ENCODE peak calls at places on chromosomes 6 and 20, in four cellular contexts. L, B, G and E are unnamed samples.

GRCh38 chr6:142297996-142298753 is 3.6 kb upstream of the ADGRG6 start:
- DNase-seq in L (no peak), B (peak; percentile 38), G (peak; percentile 79), E (no peak)

GRCh38 chr6:152954443-152954842 is 28.4 kb downstream of the FBXO5 start:
- DNase-seq in B (no peak), G (no peak), L (no peak), E (no peak)

GRCh38 chr6:106066984-106067383 is 19.2 kb upstream of the PRDM1 start:
- DNase-seq in L (no peak), G (no peak), B (peak; percentile 81), E (no peak)

GRCh38 chr20:325043-325888 is at the start of gene SOX12:
- DNase-seq in B (peak; percentile 90), L (peak; percentile 99), G (peak; percentile 96), E (peak; percentile 92)

GRCh38 chr20:8156603-8157079 is 24.6 kb downstream of the PLCB1 start:
- DNase-seq in L (no peak), G (no peak), B (peak; percentile 52), E (no peak)

GRCh38 chr6:41505084-41506049 is 40.8 kb upstream of the FOXP4 start:
- DNase-seq in L (peak; percentile 75), G (peak; percentile 92), B (peak; percentile 90), E (no peak)

GRCh38 chr6:163398104-163398503 is 16.4 kb upstream of the QKI start:
- DNase-seq in L (no peak), B (no peak), G (no peak), E (no peak)

GRCh38 chr20:49096212-49096730 is 50.2 kb downstream of the CSE1L start:
- DNase-seq in B (no peak), G (no peak), L (no peak), E (no peak)

GRCh38 chr6:128275030-128275429 is 245.4 kb downstream of the PTPRK start:
- DNase-seq in B (peak; percentile 48), L (no peak), G (peak; percentile 6), E (no peak)

GRCh38 chr6:56840467-56841371 is 114.2 kb upstream of the BEND6 start:
- DNase-seq in G (peak; percentile 34), L (no peak), B (peak; percentile 74), E (no peak)

GRCh38 chr20:20839771-20840170 is 127.3 kb upstream of the RALGAPA2 start:
- DNase-seq in L (no peak), G (no peak), B (no peak), E (no peak)

GRCh38 chr6:121055572-121056163 is 278.6 kb downstream of the TBC1D32 start:
- DNase-seq in B (peak; percentile 65), L (no peak), G (peak; percentile 67), E (no peak)

GRCh38 chr6:75581231-75581630 is 20.4 kb upstream of the SENP6 start:
- DNase-seq in L (no peak), G (no peak), B (no peak), E (no peak)

GRCh38 chr6:48766349-48766748 is 655.4 kb upstream of the PTCHD4 start:
- DNase-seq in L (no peak), G (peak; percentile 37), B (peak; percentile 64), E (no peak)

GRCh38 chr6:126351960-126352359 is 12.0 kb downstream of the CENPW start:
- DNase-seq in B (no peak), G (no peak), L (no peak), E (no peak)

GRCh38 chr6:56259682-56260081 is 12.3 kb upstream of the COL21A1 start:
- DNase-seq in B (peak; percentile 86), G (peak; percentile 76), L (no peak), E (no peak)

GRCh38 chr20:17616480-17617211 is 46.8 kb downstream of the DSTN start:
- DNase-seq in G (no peak), L (peak; percentile 24), B (no peak), E (peak; percentile 64)

GRCh38 chr6:97215157-97215769 is 67.8 kb downstream of the MMS22L start:
- DNase-seq in L (no peak), B (peak; percentile 77), G (peak; percentile 75), E (no peak)

GRCh38 chr6:111113731-111114438 is 26.6 kb downstream of the SLC16A10 start:
- DNase-seq in L (peak; percentile 42), B (peak; percentile 62), G (peak; percentile 77), E (peak; percentile 41)

GRCh38 chr6:122620902-122621301 is 10.7 kb downstream of the PKIB start:
- DNase-seq in L (no peak), B (peak; percentile 62), G (no peak), E (no peak)

GRCh38 chr6:157571269-157571668 is 190.3 kb downstream of the ZDHHC14 start:
- DNase-seq in G (no peak), L (no peak), B (no peak), E (no peak)

GRCh38 chr6:3317741-3318211 is 59.0 kb downstream of the PSMG4 start:
- DNase-seq in B (peak; percentile 84), L (peak; percentile 11), G (no peak), E (no peak)

GRCh38 chr6:158536084-158536890 is 23.6 kb upstream of the TMEM181 start:
- DNase-seq in L (peak; percentile 75), G (peak; percentile 83), B (peak; percentile 78), E (no peak)

GRCh38 chr6:140069576-140069975 is 695.1 kb upstream of the CITED2 start:
- DNase-seq in L (no peak), B (no peak), G (no peak), E (no peak)

GRCh38 chr20:4130404-4131189 is 115.2 kb upstream of the RNF24 start:
- DNase-seq in G (peak; percentile 64), L (no peak), B (peak; percentile 50), E (peak; percentile 58)

GRCh38 chr6:31945507-31946369 is at the start of gene CFB:
- DNase-seq in B (peak; percentile 85), G (peak; percentile 91), L (peak; percentile 89), E (peak; percentile 75)

GRCh38 chr6:28597217-28597835 is 71.6 kb downstream of the GPX5 start:
- DNase-seq in G (peak; percentile 60), L (no peak), B (peak; percentile 61), E (no peak)

DNA sequence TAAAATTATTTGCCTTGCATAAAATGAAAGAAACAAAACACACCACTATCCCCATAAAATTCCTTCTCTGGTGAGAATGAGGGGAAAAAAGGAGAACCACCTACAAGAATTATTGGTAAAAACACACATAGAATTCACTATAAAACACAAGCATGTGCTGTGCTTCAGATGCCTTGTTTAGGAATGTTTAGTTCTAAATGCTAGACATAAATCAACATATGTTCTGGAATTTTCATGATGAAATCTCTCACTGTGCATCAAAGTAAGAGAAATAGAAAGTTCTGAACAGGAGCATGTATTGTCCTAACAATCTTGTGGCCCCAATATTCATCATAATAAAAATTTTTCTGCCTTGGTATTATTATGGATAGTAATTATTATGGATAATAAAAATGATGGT is 111.0 kb downstream of the PLCB4 start:
- DNase-seq in L (no peak), B (peak; percentile 23), G (no peak), E (no peak)
- H3K4me1 ChIP-seq in L (no peaks in the 10 kb centered on the region), B (no peaks in the 10 kb centered on the region), G (no peaks in the 10 kb centered on the region), E (peaks cover 5% of the 10 kb centered on the region)

DNA sequence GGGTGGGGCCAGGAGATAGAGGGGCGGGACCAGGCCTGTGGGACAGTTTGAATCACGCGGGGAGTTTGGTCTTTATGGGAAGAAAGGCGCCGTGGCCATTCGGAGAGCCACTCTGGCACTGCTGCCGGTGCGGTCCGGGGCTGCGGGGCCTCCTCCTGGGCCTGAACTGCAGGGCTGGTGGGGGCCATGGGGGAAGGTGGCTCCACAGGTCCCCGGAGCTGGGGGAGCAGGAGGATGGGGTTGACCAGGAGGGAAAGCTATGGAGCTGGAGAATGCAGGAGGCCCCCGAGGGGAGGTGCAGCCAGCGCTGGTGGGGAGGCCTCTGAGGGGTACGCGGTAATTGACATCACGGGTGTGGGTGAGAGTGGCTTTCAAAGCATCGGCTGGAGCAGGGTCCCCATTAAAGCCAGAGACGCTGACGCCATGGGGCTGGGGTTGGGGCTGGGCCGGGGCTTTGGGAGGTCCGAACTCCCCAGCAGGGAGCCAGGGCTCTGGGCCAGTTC is 1.8 kb upstream of the BHLHE23 start:
- DNase-seq in B (no peak), G (no peak), L (no peak), E (no peak)
- H3K27me3 ChIP-seq in B (peaks cover 67% of the 10 kb centered on the region), G (peaks cover 85% of the 10 kb centered on the region), L (peaks cover 98% of the 10 kb centered on the region), E (peaks cover 45% of the 10 kb centered on the region)

DNA sequence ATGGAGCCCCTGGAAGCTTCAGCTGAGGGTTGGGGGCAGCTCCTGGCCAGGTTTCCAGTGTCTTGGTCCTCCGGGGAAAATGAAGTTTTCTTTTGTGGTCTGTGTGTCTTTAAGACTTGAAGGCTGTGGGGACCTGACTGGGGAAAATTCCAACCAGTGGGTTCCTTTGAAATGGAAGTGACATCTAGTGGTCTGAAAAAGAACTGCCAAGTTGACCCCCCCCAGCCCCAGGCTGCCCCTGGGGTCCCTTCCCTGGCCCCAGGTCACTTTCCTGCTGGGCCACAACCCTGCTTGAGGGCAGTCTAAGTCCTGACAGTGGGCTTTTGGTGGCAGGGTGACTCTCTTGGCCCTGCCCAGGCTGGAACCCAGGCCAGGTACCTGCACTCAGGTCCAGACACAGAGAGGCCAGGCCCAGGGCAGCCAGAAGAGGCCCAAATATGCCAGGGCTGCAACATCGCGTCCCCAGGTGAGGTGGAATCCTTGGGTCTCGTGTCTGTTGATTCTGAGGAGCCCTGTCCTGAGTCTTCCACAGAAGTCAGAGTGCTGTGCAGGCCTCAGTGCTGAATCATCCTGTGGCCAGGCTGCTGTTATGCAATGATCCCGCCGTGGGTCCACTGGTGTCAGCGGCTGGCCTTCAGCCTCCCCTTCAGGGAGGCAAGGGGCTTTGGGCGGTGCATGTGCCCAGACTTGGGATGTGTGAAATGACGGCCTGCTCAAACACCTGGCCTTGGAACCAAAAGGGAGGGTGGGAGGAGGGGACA is 68.4 kb downstream of the VEGFA start:
- DNase-seq in L (peak; percentile 57), B (peak; percentile 74), G (peak; percentile 87), E (no peak)
- TF ChIP-seq CTCF in L (peak; percentile 35), B (peak; percentile 63), G (peak; percentile 65), E (no peak)

DNA sequence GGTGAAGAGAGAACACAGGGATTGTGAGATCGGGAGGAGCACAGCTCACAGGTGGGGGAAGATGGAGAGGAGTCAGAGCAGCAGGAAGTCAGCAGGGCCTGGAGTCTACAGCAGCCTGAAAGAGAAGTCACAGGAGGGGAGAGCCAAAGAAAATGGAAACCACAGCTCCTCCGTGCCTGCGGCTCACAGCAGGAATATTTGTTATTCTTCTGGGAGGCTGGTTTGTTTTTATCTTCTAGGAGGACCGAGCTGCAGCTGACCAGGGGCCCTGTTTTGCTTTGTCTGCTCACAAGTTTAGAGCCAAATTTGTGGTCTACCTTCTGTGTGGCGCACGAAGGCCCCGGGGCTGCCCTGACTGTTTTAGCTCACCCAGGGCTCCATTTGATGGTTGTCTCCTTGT is 81.8 kb downstream of the CLIC5 start:
- DNase-seq in G (no peak), B (no peak), L (no peak), E (no peak)
- H3K4me1 ChIP-seq in G (peaks cover 8% of the 10 kb centered on the region), B (no peaks in the 10 kb centered on the region), L (peaks cover 8% of the 10 kb centered on the region), E (no peaks in the 10 kb centered on the region)

DNA sequence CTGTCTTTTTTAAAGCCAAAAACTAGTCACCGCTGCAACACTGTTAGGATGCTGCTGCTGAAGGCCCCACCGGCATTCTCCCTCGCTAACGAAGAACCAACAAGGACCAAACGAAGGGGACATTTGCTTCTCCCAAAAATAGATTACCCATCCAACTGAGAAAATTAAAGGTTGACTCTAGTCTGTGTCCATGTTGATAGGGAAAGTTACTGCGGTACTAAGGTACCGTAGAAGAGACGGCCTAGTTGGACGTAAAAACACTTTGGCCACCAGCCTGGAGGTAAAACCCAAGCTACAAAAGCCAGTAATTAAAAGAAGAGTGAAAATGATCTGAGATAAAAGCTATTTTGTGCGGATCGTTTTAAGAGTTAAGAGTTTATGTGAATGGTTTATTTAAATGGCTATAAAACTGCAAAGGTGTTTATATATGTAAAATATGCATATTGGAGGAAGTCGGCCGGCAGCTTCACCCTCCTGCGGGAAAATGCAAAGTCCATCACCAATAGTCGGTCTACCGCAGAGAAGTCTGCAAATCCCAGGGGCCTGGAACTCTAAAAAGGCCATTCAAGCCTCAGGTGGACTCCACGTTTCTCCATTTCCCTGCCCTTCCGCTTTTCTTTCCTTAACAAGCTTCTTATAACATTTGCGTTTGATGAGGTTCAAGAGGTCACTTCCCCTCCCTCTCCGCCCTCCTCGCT is 11.7 kb upstream of the FOXF2 start:
- DNase-seq in L (no peak), G (no peak), B (no peak), E (no peak)
- H3K27me3 ChIP-seq in L (peaks cover 76% of the 10 kb centered on the region), G (peaks cover 100% of the 10 kb centered on the region), B (no peaks in the 10 kb centered on the region), E (peaks cover 35% of the 10 kb centered on the region)